ENCODE peak calls at places on chromosomes 5 and 9, in ten cellular contexts. Q is psoas muscle, U is A549, W is HCT116, V is sigmoid colon, J is BE2C, D is fibroblast of villous mesenchyme, I is vagina, N is fibroblast of pulmonary artery, L is foreskin fibroblast. X is an unnamed sample.

GRCh38 chr5:56148453-56148971 is 84.6 kb downstream of the ANKRD55 start:
- DNase-seq in Q (no peak), U (no peak), W (no peak), V (no peak), J (no peak), D (no peak), I (no peak), N (no peak), L (no peak), X (no peak)

GRCh38 chr5:120252839-120253238 is 211.3 kb upstream of the PRR16 start:
- DNase-seq in Q (no peak), U (no peak), W (no peak), V (no peak), J (peak), D (no peak), I (no peak), N (peak), L (peak), X (peak)

GRCh38 chr5:28810751-28811136 is 1772.4 kb upstream of the CDH9 start:
- DNase-seq in Q (no peak), U (no peak), W (no peak), V (no peak), J (no peak), D (peak), I (no peak), N (no peak), L (no peak), X (no peak)

GRCh38 chr5:97764700-97765099 is 581.7 kb upstream of the RIOK2 start:
- DNase-seq in Q (no peak), U (peak), W (no peak), V (no peak), J (no peak), D (peak), I (no peak), N (peak), L (peak), X (peak)

GRCh38 chr5:150209020-150209635 is 19.3 kb downstream of the SLC6A7 start:
- DNase-seq in Q (no peak), U (peak), W (no peak), V (no peak), J (no peak), D (peak), I (no peak), N (peak), L (no peak), X (peak)

GRCh38 chr5:43078956-43079355 is 38.8 kb upstream of the ANXA2R start:
- DNase-seq in Q (no peak), U (peak), W (no peak), V (no peak), J (no peak), D (peak), I (no peak), N (peak), L (peak), X (peak)

GRCh38 chr9:134666801-134667200 is 25.2 kb downstream of the COL5A1 start:
- DNase-seq in Q (no peak), U (no peak), W (no peak), V (no peak), J (no peak), D (peak), I (no peak), N (peak), L (no peak), X (no peak)

GRCh38 chr9:34983209-34983608 is 6.3 kb upstream of the DNAJB5 start:
- DNase-seq in Q (no peak), U (no peak), W (no peak), V (no peak), J (no peak), D (no peak), I (no peak), N (no peak), L (no peak), X (no peak)

GRCh38 chr5:133848306-133848924 is 120.0 kb downstream of the C5orf15 start:
- DNase-seq in Q (no peak), U (no peak), W (no peak), V (no peak), J (no peak), D (no peak), I (no peak), N (no peak), L (no peak), X (peak)

GRCh38 chr9:93468763-93469456 is 15.5 kb upstream of the FAM120AOS start:
- DNase-seq in Q (no peak), U (no peak), W (no peak), V (no peak), J (no peak), D (peak), I (no peak), N (peak), L (no peak), X (peak)

GRCh38 chr9:69173891-69174644 is at the start of gene TJP2:
- DNase-seq in Q (peak), U (no peak), W (no peak), V (peak), J (peak), D (peak), I (no peak), N (peak), L (peak), X (peak)

GRCh38 chr9:4170231-4170630 is 129.6 kb downstream of the GLIS3 start:
- DNase-seq in Q (no peak), U (no peak), W (no peak), V (no peak), J (no peak), D (no peak), I (no peak), N (no peak), L (no peak), X (no peak)

GRCh38 chr5:38130346-38130745 is 128.0 kb upstream of the EGFLAM start:
- DNase-seq in Q (no peak), U (no peak), W (no peak), V (no peak), J (no peak), D (no peak), I (no peak), N (no peak), L (no peak), X (no peak)

GRCh38 chr9:75471549-75472114 is 383.3 kb downstream of the OSTF1 start:
- DNase-seq in Q (no peak), U (no peak), W (no peak), V (no peak), J (no peak), D (no peak), I (no peak), N (no peak), L (no peak), X (no peak)

GRCh38 chr5:175746851-175747250 is 89.0 kb downstream of the HRH2 start:
- DNase-seq in Q (no peak), U (peak), W (peak), V (no peak), J (peak), D (peak), I (peak), N (peak), L (no peak), X (peak)

GRCh38 chr9:122020398-122020797 is 72.7 kb downstream of the TTLL11 start:
- DNase-seq in Q (no peak), U (no peak), W (no peak), V (no peak), J (no peak), D (no peak), I (no peak), N (peak), L (no peak), X (no peak)

GRCh38 chr5:154997746-154998145 is 15.8 kb upstream of the KIF4B start:
- DNase-seq in Q (no peak), U (no peak), W (no peak), V (no peak), J (no peak), D (peak), I (no peak), N (peak), L (no peak), X (peak)

GRCh38 chr9:121498150-121498486 is 1.5 kb downstream of the GGTA1 start:
- DNase-seq in Q (no peak), U (peak), W (peak), V (no peak), J (peak), D (peak), I (no peak), N (peak), L (peak), X (peak)

DNA sequence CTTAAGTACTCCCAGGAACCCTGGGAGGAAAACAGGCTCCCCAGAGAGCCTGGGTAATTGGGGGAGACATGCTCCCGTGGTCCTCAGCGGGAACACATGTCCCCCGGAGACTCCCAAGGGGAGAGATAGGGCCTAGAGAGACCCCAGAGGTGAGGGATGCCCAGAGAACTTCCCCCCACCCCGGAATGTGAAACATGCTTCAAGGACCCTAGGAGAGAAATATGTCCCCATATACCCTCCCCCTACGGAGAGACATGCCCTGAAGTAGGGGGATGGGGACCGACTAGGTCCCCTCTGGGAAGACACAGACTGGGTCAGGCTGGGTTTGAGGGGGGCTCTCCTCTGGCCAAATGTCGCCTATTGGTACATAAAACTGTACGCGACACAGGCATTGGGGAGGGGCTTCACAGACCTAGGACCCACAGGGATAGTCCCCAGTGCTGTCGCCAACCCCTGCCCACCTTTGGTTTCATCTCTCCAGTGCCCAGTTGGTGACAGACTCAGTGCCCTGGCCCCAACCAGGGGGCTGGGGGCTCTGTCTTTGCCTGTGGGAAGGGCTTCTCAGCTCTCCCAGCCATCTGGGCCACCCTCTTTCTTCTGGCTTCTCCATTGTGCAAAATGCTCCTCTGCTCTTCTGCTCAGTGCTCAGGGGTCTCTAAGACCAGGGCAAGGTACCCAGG is 26.9 kb downstream of the PCDH1 start:
- DNase-seq in Q (no peak), U (no peak), W (no peak), V (no peak), J (no peak), D (no peak), I (no peak), N (no peak), L (no peak), X (no peak)
- H3K4me3 ChIP-seq in Q (no peak), U (no peak), W (no peak), V (no peak), J (no peak), D (no peak), I (peak), N (no peak), L (no peak), X (no peak)

GRCh38 chr5:9332026-9332425 is 213.8 kb downstream of the SEMA5A start:
- DNase-seq in Q (no peak), U (no peak), W (no peak), V (no peak), J (no peak), D (no peak), I (no peak), N (no peak), L (no peak), X (no peak)
- TF ChIP-seq CTCF in Q (no peak), U (no peak), W (no peak), V (no peak), J (no peak), D (no peak), I (no peak), N (no peak), L (no peak), X (no peak)

DNA sequence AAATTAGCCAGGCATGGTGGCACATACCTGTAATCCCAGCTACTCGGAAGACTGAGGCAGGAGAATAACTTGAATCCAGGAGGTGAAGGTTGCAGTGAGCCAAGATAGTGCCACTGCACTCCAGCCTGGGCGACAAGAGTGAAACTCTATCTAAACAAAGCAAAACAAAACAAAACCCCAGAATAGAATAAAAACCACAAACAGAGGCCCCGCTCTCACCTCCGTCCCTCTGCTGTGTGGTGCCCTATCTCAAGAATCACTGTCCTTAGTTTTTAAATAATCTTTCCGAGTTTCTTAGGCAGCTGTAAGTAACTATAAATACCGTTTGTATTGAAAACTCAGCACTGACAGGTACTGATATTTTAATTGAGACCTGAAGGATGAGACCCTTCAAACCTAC is 42.7 kb upstream of the IER5L start:
- DNase-seq in Q (no peak), U (no peak), W (no peak), V (no peak), J (no peak), D (no peak), I (no peak), N (no peak), L (no peak), X (no peak)
- H3K4me3 ChIP-seq in Q (no peak), U (no peak), W (no peak), V (no peak), J (no peak), D (no peak), I (no peak), N (no peak), L (no peak), X (no peak)

GRCh38 chr9:37293664-37294524 is 128.6 kb upstream of the GRHPR start:
- DNase-seq in Q (no peak), U (no peak), W (no peak), V (no peak), J (peak), D (peak), I (no peak), N (peak), L (no peak), X (peak)

GRCh38 chr9:37295178-37295577 is 127.3 kb upstream of the GRHPR start:
- DNase-seq in Q (no peak), U (no peak), W (no peak), V (no peak), J (no peak), D (no peak), I (no peak), N (no peak), L (no peak), X (no peak)

GRCh38 chr9:37297592-37297991 is 124.9 kb upstream of the GRHPR start:
- DNase-seq in Q (no peak), U (no peak), W (no peak), V (no peak), J (no peak), D (no peak), I (no peak), N (no peak), L (no peak), X (no peak)

GRCh38 chr9:37292896-37293295 is 129.6 kb upstream of the GRHPR start:
- DNase-seq in Q (no peak), U (no peak), W (no peak), V (no peak), J (no peak), D (peak), I (no peak), N (no peak), L (no peak), X (peak)

GRCh38 chr9:37295796-37296195 is 126.7 kb upstream of the GRHPR start:
- DNase-seq in Q (no peak), U (no peak), W (no peak), V (no peak), J (no peak), D (no peak), I (no peak), N (no peak), L (no peak), X (no peak)
- TF ChIP-seq CTCF in Q (no peak), U (peak), W (no peak), V (no peak), J (peak), D (peak), I (no peak), N (peak), L (no peak), X (no peak)